ENCODE peak calls at places on chromosomes 7 and 10, in seven cellular contexts. Q, N, Y, M, E, K and Z are unnamed samples.
A peak's percentile ranks its signal among the peaks of the same experiment; 100 is the strongest.

GRCh38 chr10:3482200-3482993 is 302.6 kb downstream of the KLF6 start:
- DNase-seq in Q (no peak), N (peak; percentile 30), Y (peak; percentile 88), M (peak; percentile 15), E (peak; percentile 51), K (no peak), Z (no peak)

GRCh38 chr7:147053761-147054160 is 937.2 kb downstream of the CNTNAP2 start:
- DNase-seq in Q (no peak), N (no peak), Y (no peak), M (no peak), E (no peak), K (no peak), Z (peak; percentile 2)

GRCh38 chr10:4623200-4623599 is 202.8 kb upstream of the AKR1E2 start:
- DNase-seq in Q (no peak), N (no peak), Y (no peak), M (no peak), E (no peak), K (no peak), Z (no peak)

GRCh38 chr10:96014473-96015102 is 28.8 kb upstream of the CCNJ start:
- DNase-seq in Q (no peak), N (no peak), Y (no peak), M (peak; percentile 14), E (no peak), K (no peak), Z (no peak)

GRCh38 chr10:119502214-119502613 is 40.3 kb downstream of the RGS10 start:
- DNase-seq in Q (no peak), N (no peak), Y (no peak), M (no peak), E (no peak), K (no peak), Z (no peak)

GRCh38 chr10:111785921-111786320 is 397.6 kb downstream of the GPAM start:
- DNase-seq in Q (no peak), N (no peak), Y (no peak), M (no peak), E (no peak), K (no peak), Z (no peak)

GRCh38 chr10:131312261-131312801 is 810 bp upstream of the TCERG1L start:
- DNase-seq in Q (peak; percentile 86), N (no peak), Y (no peak), M (no peak), E (no peak), K (peak; percentile 86), Z (peak; percentile 59)

GRCh38 chr10:14556285-14556956 is 218.3 kb downstream of the FAM107B start:
- DNase-seq in Q (no peak), N (peak; percentile 68), Y (no peak), M (peak; percentile 17), E (peak; percentile 39), K (no peak), Z (no peak)

GRCh38 chr10:5606864-5607263 is 59.5 kb downstream of the ASB13 start:
- DNase-seq in Q (no peak), N (no peak), Y (no peak), M (no peak), E (no peak), K (no peak), Z (no peak)

GRCh38 chr7:134632937-134633540 is 13.6 kb upstream of the BPGM start:
- DNase-seq in Q (no peak), N (peak; percentile 44), Y (peak; percentile 51), M (peak; percentile 54), E (no peak), K (peak; percentile 34), Z (peak; percentile 27)

GRCh38 chr7:90178592-90179279 is 24.5 kb downstream of the STEAP1 start:
- DNase-seq in Q (no peak), N (peak; percentile 41), Y (peak; percentile 97), M (no peak), E (peak; percentile 65), K (no peak), Z (no peak)

GRCh38 chr7:132110692-132111091 is 465.6 kb downstream of the PLXNA4 start:
- DNase-seq in Q (no peak), N (no peak), Y (no peak), M (no peak), E (no peak), K (no peak), Z (no peak)

GRCh38 chr7:20778063-20778721 is 8.5 kb downstream of the SP8 start:
- DNase-seq in Q (peak; percentile 91), N (no peak), Y (no peak), M (no peak), E (no peak), K (peak; percentile 88), Z (no peak)

GRCh38 chr10:494556-494955 is 194.9 kb downstream of the DIP2C start:
- DNase-seq in Q (no peak), N (no peak), Y (no peak), M (no peak), E (no peak), K (no peak), Z (no peak)

GRCh38 chr7:96823274-96823673 is 113.6 kb upstream of the SEM1 start:
- DNase-seq in Q (no peak), N (no peak), Y (no peak), M (no peak), E (no peak), K (no peak), Z (no peak)

GRCh38 chr10:117005454-117006055 is 568 bp upstream of the SHTN1 start:
- DNase-seq in Q (peak; percentile 64), N (peak; percentile 37), Y (peak; percentile 54), M (peak; percentile 38), E (no peak), K (no peak), Z (no peak)

GRCh38 chr10:36499696-36500095 is 625.7 kb upstream of the ANKRD30A start:
- DNase-seq in Q (no peak), N (no peak), Y (no peak), M (no peak), E (no peak), K (no peak), Z (no peak)

GRCh38 chr10:49394933-49395740 is 752 bp downstream of the DRGX start:
- DNase-seq in Q (peak; percentile 78), N (no peak), Y (no peak), M (no peak), E (no peak), K (peak; percentile 75), Z (no peak)

GRCh38 chr10:119078422-119079179 is 2.0 kb downstream of the EIF3A start:
- DNase-seq in Q (no peak), N (no peak), Y (no peak), M (no peak), E (no peak), K (no peak), Z (no peak)

GRCh38 chr10:116655573-116655972 is 34.8 kb downstream of the PNLIPRP2 start:
- DNase-seq in Q (no peak), N (no peak), Y (no peak), M (no peak), E (no peak), K (no peak), Z (no peak)

GRCh38 chr7:31904006-31904405 is 166.2 kb downstream of the PDE1C start:
- DNase-seq in Q (no peak), N (no peak), Y (no peak), M (no peak), E (no peak), K (no peak), Z (no peak)

GRCh38 chr7:3430588-3430987 is 129.5 kb downstream of the SDK1 start:
- DNase-seq in Q (no peak), N (no peak), Y (no peak), M (no peak), E (no peak), K (no peak), Z (peak; percentile 84)

DNA sequence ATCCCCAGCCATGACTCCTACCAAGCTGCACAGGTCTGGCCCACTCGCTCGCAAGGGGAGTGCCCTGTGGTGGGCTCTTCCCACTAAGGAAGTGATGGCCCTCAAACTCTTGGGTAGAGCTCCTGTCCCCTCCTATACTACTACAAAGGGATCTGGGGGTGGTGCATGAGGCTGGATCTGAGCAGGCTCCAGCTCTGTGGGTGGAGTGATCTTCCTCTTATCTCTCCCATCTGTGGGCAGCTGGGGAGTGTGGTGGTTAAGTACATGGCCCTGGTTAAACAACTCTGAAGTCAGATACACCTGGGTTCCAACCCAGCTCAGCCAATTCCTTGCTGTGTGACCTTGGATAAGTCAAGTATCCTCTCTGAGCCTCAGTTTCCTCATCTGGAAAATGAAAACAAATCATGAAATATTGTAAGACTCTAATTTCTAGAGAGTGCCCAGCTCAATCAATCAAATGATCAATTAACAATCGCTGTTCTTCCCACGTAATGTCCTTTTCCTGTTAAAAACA is 17.4 kb downstream of the DDIT4 start:
- DNase-seq in Q (no peak), N (no peak), Y (no peak), M (peak; percentile 92), E (no peak), K (no peak), Z (no peak)
- TF ChIP-seq YY1 in Q (no peak), N (no peak), Y (no peak), M (no peak), E (no peak), K (no peak), Z (no peak)

GRCh38 chr10:44369296-44369695 is 15.6 kb downstream of the CXCL12 start:
- DNase-seq in Q (no peak), N (no peak), Y (no peak), M (no peak), E (no peak), K (no peak), Z (no peak)
- TF ChIP-seq YY1 in Q (no peak), N (no peak), Y (no peak), M (no peak), E (no peak), K (no peak), Z (no peak)

DNA sequence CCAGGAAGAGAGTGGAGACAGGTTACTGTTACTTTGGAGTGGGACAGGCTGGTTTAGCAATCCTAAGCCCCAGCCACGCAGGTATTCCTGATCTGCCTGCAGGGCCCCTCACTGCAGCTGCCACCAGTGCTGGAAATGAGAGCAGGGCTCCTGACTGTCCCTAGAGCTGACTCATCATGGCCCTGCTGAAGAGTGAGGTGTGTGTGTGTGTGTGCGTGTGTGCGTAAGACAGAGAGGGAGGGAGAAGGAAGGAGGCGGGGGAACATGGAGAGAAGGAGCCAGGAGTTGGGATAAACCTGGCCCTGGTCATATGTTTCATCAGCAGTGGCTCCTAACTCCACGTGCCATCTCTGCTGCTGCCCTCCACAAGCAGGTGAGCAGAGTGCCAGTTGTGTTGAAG is 3.6 kb downstream of the FOXI2 start:
- DNase-seq in Q (no peak), N (no peak), Y (no peak), M (no peak), E (no peak), K (no peak), Z (no peak)
- TF ChIP-seq YY1 in Q (no peak), N (no peak), Y (no peak), M (no peak), E (no peak), K (no peak), Z (no peak)

DNA sequence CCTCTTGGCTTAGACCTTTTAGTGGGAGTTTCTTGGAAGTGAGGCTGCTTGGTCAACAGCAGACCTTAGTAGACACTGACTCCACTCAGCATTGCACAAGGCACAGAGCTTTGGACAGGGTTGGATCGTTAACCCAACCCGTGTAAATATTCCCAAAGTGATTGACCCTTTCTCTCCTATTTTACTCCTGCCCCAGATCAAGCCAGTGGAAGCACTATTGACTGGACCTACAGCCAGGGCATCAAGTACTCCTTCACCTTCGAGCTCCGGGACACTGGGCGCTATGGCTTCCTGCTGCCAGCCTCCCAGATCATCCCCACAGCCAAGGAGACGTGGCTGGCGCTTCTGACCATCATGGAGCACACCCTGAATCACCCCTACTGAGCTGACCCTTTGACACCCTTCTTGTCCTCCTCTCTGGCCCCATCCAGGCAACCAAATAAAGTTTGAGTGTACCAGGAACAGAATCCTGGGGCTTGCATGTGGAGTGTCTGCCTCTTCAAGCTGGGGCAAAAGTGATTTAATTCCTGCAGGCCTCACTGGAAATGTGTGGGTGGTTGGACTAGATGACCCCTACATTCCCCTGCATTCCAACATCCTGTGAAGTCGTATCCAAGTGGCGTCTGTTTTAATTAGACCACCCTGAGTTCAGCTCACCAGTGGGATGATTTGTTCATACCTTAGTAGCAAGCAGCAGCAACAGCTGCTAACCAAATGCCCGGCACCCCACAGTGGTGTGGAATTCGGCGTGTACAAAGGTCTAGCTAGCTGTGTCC is 7.5 kb downstream of the CPA1 start:
- DNase-seq in Q (no peak), N (no peak), Y (no peak), M (no peak), E (no peak), K (no peak), Z (no peak)
- TF ChIP-seq YY1 in Q (no peak), N (no peak), Y (no peak), M (no peak), E (no peak), K (no peak), Z (no peak)